ENCODE peak calls at places on chromosomes 4 and X, in five cellular contexts. S is endothelial cell of umbilical vein; R is stomach; V is CD8-positive, alpha-beta memory T cell; Q is iPS DF 6.9. E is an unnamed sample.

GRCh38 chr4:178198691-178199090 is 756.5 kb upstream of the AGA start:
- DNase-seq in Q (no peak), S (no peak), R (no peak), V (no peak), E (no peak)

GRCh38 chr4:173493041-173493440 is 37.0 kb downstream of the HAND2 start:
- DNase-seq in S (no peak), R (no peak), V (no peak), Q (no peak), E (no peak)

GRCh38 chrX:120269379-120270035 is 18.9 kb downstream of the ZBTB33 start:
- DNase-seq in R (no peak), V (no peak), S (no peak), Q (no peak), E (no peak)

GRCh38 chr4:108060164-108060563 is 70.5 kb downstream of the HADH start:
- DNase-seq in V (no peak), S (no peak), Q (peak; percentile 11), R (no peak), E (peak; percentile 33)

GRCh38 chr4:94339779-94340178 is 2.9 kb downstream of the HPGDS start:
- DNase-seq in S (no peak), V (no peak), Q (no peak), R (no peak), E (no peak)

GRCh38 chr4:129598582-129598981 is 502.6 kb downstream of the C4orf33 start:
- DNase-seq in V (no peak), R (no peak), Q (no peak), S (no peak), E (no peak)

GRCh38 chr4:1080961-1081688 is 32.2 kb downstream of the RNF212 start:
- DNase-seq in S (no peak), R (no peak), Q (no peak), V (no peak), E (no peak)

GRCh38 chrX:116239944-116240391 is 69.4 kb downstream of the AGTR2 start:
- DNase-seq in V (no peak), S (no peak), R (no peak), Q (no peak), E (no peak)

GRCh38 chrX:24478516-24478915 is 13.4 kb downstream of the PDK3 start:
- DNase-seq in S (no peak), R (no peak), Q (no peak), V (no peak), E (no peak)

GRCh38 chr4:2361366-2362285 is 56.8 kb downstream of the ZFYVE28 start:
- DNase-seq in S (no peak), R (no peak), V (no peak), Q (no peak), E (no peak)

GRCh38 chrX:155997436-155997835 is at the start of gene IL9R:
- DNase-seq in S (no peak), V (peak; percentile 45), Q (no peak), R (no peak), E (no peak)

GRCh38 chr4:75004755-75005668 is 72.1 kb downstream of the PARM1 start:
- DNase-seq in V (no peak), R (peak; percentile 73), S (no peak), Q (no peak), E (peak; percentile 84)

GRCh38 chrX:113726898-113727297 is 857.0 kb upstream of the HTR2C start:
- DNase-seq in V (no peak), S (no peak), Q (no peak), R (no peak), E (no peak)

GRCh38 chr4:155660436-155660835 is 6.2 kb upstream of the GUCY1A1 start:
- DNase-seq in Q (no peak), V (no peak), R (no peak), S (no peak), E (no peak)

GRCh38 chr4:41216294-41217019 is 2.1 kb upstream of the APBB2 start:
- DNase-seq in V (no peak), Q (peak; percentile 31), S (peak; percentile 86), R (peak; percentile 87), E (peak; percentile 82)

GRCh38 chrX:21940356-21940829 is at the start of gene SMS:
- DNase-seq in Q (no peak), V (peak; percentile 39), R (peak; percentile 77), S (peak; percentile 66), E (peak; percentile 70)

GRCh38 chr4:141311805-141312204 is 91.1 kb downstream of the ZNF330 start:
- DNase-seq in Q (no peak), S (no peak), R (no peak), V (no peak), E (no peak)

GRCh38 chrX:110120025-110120424 is 117.1 kb downstream of the TMEM164 start:
- DNase-seq in Q (no peak), S (no peak), R (peak; percentile 68), V (no peak), E (peak; percentile 66)

GRCh38 chr4:8095956-8096689 is 62.5 kb downstream of the ABLIM2 start:
- DNase-seq in Q (no peak), S (no peak), R (no peak), V (no peak), E (no peak)

GRCh38 chrX:8868070-8868795 is 67.0 kb upstream of the FAM9A start:
- DNase-seq in V (no peak), Q (no peak), R (no peak), S (no peak), E (no peak)

GRCh38 chrX:11558972-11559371 is 106.7 kb downstream of the ARHGAP6 start:
- DNase-seq in V (peak; percentile 12), R (peak; percentile 29), Q (peak; percentile 2), S (peak; percentile 1), E (peak; percentile 2)

GRCh38 chr4:16124232-16124631 is 40.4 kb upstream of the PROM1 start:
- DNase-seq in R (no peak), S (no peak), Q (no peak), V (no peak), E (peak; percentile 55)

GRCh38 chr4:25915359-25915716 is 1.3 kb downstream of the SMIM20 start:
- DNase-seq in Q (no peak), R (no peak), S (no peak), V (no peak), E (no peak)

GRCh38 chrX:51860679-51861078 is 32.7 kb upstream of the MAGED1 start:
- DNase-seq in V (no peak), S (peak; percentile 22), Q (no peak), R (no peak), E (no peak)

GRCh38 chrX:106621836-106622235 is 10.1 kb downstream of the RADX start:
- DNase-seq in V (no peak), S (no peak), R (no peak), Q (no peak), E (peak; percentile 54)

GRCh38 chr4:128130621-128131020 is 69.5 kb downstream of the LARP1B start:
- DNase-seq in V (no peak), Q (no peak), S (peak; percentile 37), R (no peak), E (no peak)

GRCh38 chr4:25253072-25253447 is 19.2 kb downstream of the PI4K2B start:
- DNase-seq in Q (no peak), V (no peak), R (no peak), S (no peak), E (no peak)

GRCh38 chr4:3419836-3420605 is 21.7 kb upstream of the HGFAC start:
- DNase-seq in Q (no peak), R (no peak), S (no peak), V (no peak), E (no peak)

GRCh38 chrX:65750674-65751469 is 83.4 kb downstream of the MSN start:
- DNase-seq in V (peak; percentile 3), Q (no peak), R (no peak), S (no peak), E (no peak)

DNA sequence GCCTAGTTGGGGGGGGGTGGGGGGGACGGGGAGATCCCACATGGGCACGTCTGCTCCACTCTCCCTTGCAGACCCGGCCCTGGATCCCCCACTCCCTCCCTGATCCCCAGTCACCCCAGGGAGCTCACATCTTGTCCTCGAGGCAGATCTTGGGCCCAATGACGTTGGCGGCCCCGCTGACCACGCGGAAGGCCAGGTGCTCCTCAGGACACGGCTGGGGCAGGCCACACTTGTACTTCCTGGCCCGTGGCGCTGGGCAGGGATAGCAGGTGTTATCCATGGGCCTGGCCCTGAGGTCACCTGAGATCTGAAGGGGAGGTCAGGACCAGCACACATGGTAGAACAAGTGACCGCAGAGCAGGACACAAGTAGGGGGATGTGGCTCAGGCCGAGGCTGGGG is 7.7 kb downstream of the FAM3A start:
- DNase-seq in Q (no peak), S (no peak), V (no peak), R (no peak), E (no peak)
- H3K36me3 ChIP-seq in Q (no peaks in the 10 kb centered on the region), S (no peaks in the 10 kb centered on the region), V (peaks cover 4% of the 10 kb centered on the region), R (peaks cover 50% of the 10 kb centered on the region), E (peaks cover 6% of the 10 kb centered on the region)

GRCh38 chr4:6825403-6825802 is 42.9 kb downstream of the KIAA0232 start:
- DNase-seq in Q (no peak), R (no peak), V (no peak), S (no peak), E (no peak)

GRCh38 chr4:6826781-6827508 is 44.4 kb downstream of the KIAA0232 start:
- DNase-seq in S (no peak), Q (no peak), R (no peak), V (no peak), E (no peak)

GRCh38 chr4:6824772-6825402 is 42.4 kb downstream of the KIAA0232 start:
- DNase-seq in V (no peak), S (no peak), Q (no peak), R (no peak), E (no peak)

GRCh38 chr4:6824071-6824470 is 41.5 kb downstream of the KIAA0232 start:
- DNase-seq in V (no peak), S (peak; percentile 14), R (no peak), Q (no peak), E (no peak)

GRCh38 chr4:6829077-6829476 is 46.5 kb downstream of the KIAA0232 start:
- DNase-seq in R (no peak), V (no peak), Q (no peak), S (no peak), E (no peak)
- H3K36me3 ChIP-seq in R (peaks cover 86% of the 10 kb centered on the region), V (peaks cover 27% of the 10 kb centered on the region), Q (peaks cover 3% of the 10 kb centered on the region), S (peaks cover 10% of the 10 kb centered on the region), E (peaks cover 4% of the 10 kb centered on the region)

GRCh38 chr4:61657016-61657415 is 456.9 kb downstream of the ADGRL3 start:
- DNase-seq in Q (no peak), S (no peak), R (no peak), V (no peak), E (no peak)
- H3K36me3 ChIP-seq in Q (no peaks in the 10 kb centered on the region), S (no peaks in the 10 kb centered on the region), R (no peaks in the 10 kb centered on the region), V (no peaks in the 10 kb centered on the region), E (no peaks in the 10 kb centered on the region)

GRCh38 chr4:153533387-153533786 is 67.2 kb downstream of the TMEM131L start:
- DNase-seq in R (no peak), S (no peak), V (no peak), Q (no peak), E (no peak)

GRCh38 chr4:153530284-153530995 is 64.3 kb downstream of the TMEM131L start:
- DNase-seq in S (peak; percentile 74), Q (no peak), R (no peak), V (peak; percentile 20), E (no peak)

GRCh38 chr4:153530996-153531375 is 64.8 kb downstream of the TMEM131L start:
- DNase-seq in S (no peak), V (no peak), Q (no peak), R (no peak), E (no peak)

GRCh38 chr4:153532636-153533035 is 66.5 kb downstream of the TMEM131L start:
- DNase-seq in S (no peak), V (no peak), R (no peak), Q (no peak), E (no peak)

DNA sequence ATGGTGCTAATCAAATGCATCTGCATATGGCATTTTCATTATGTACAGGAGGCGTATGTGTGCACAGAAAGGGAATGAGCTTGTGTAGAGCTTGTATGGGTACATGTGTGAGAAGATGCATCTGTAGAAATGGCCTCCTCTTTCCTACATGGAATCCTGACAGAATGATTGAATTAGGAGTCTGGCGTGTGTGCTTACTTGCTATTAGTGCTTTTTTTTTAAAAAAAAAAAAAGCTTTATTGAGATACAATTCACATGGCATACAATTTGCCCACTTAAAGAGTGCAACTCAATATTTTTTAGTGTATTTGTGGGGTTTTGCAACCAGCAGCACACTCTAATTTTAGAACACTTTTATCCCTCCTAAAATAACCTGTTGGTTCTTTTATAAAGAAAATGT is 66.1 kb downstream of the TMEM131L start:
- DNase-seq in V (no peak), Q (no peak), S (no peak), R (no peak), E (no peak)
- H3K36me3 ChIP-seq in V (no peaks in the 10 kb centered on the region), Q (no peaks in the 10 kb centered on the region), S (no peaks in the 10 kb centered on the region), R (no peaks in the 10 kb centered on the region), E (no peaks in the 10 kb centered on the region)